ENCODE peak calls at places on chromosomes 2 and 18, in four cellular contexts. G is hepatocyte, E is cardiac muscle cell, D is OCI-LY7. F is an unnamed sample.

GRCh38 chr18:41645600-41646360 is 309.3 kb upstream of the PIK3C3 start:
- DNase-seq in G (peak), E (no peak), D (no peak), F (no peak)

GRCh38 chr2:950627-950992 is at the start of gene SNTG2:
- DNase-seq in G (peak), E (peak), D (no peak), F (peak)

GRCh38 chr2:111712940-111713339 is 171.1 kb downstream of the ANAPC1 start:
- DNase-seq in G (no peak), E (no peak), D (no peak), F (no peak)

GRCh38 chr18:2316686-2317308 is 254.5 kb downstream of the METTL4 start:
- DNase-seq in G (peak), E (peak), D (no peak), F (no peak)

GRCh38 chr2:187573722-187574121 is 19.5 kb upstream of the TFPI start:
- DNase-seq in G (no peak), E (no peak), D (no peak), F (no peak)

GRCh38 chr2:233419626-233420431 is 65.5 kb downstream of the DGKD start:
- DNase-seq in G (no peak), E (peak), D (peak), F (no peak)

GRCh38 chr2:216792222-216793001 is 67.5 kb downstream of the TNP1 start:
- DNase-seq in G (peak), E (peak), D (no peak), F (no peak)

GRCh38 chr2:137638932-137639331 is 325.3 kb upstream of the HNMT start:
- DNase-seq in G (no peak), E (no peak), D (no peak), F (no peak)

GRCh38 chr2:212995920-212996319 is 155.5 kb downstream of the IKZF2 start:
- DNase-seq in G (no peak), E (no peak), D (no peak), F (no peak)

GRCh38 chr18:63492851-63493250 is 16.1 kb downstream of the SERPINB5 start:
- DNase-seq in G (no peak), E (no peak), D (no peak), F (no peak)

GRCh38 chr2:58715344-58715743 is 474.2 kb upstream of the FANCL start:
- DNase-seq in G (no peak), E (no peak), D (no peak), F (no peak)

GRCh38 chr2:50582164-50582563 is 449.8 kb downstream of the NRXN1 start:
- DNase-seq in G (no peak), E (no peak), D (no peak), F (no peak)

GRCh38 chr2:205700331-205701132 is 18.2 kb downstream of the NRP2 start:
- DNase-seq in G (peak), E (no peak), D (peak), F (no peak)

GRCh38 chr2:225040862-225041209 is 1.4 kb downstream of the DOCK10 start:
- DNase-seq in G (no peak), E (no peak), D (peak), F (no peak)

GRCh38 chr18:78632111-78632541 is 347.5 kb upstream of the SALL3 start:
- DNase-seq in G (no peak), E (no peak), D (no peak), F (no peak)

GRCh38 chr18:43271593-43272432 is 5.5 kb downstream of the SYT4 start:
- DNase-seq in G (peak), E (peak), D (peak), F (no peak)

GRCh38 chr2:74690571-74690970 is 36.5 kb downstream of the SEMA4F start:
- DNase-seq in G (peak), E (peak), D (peak), F (peak)

GRCh38 chr2:31896293-31896692 is 114.5 kb downstream of the MEMO1 start:
- DNase-seq in G (no peak), E (no peak), D (no peak), F (no peak)

GRCh38 chr2:38155-38554 is 8.2 kb downstream of the FAM110C start:
- DNase-seq in G (no peak), E (no peak), D (no peak), F (no peak)

GRCh38 chr2:133171396-133172004 is 396.8 kb downstream of the NCKAP5 start:
- DNase-seq in G (peak), E (peak), D (peak), F (no peak)

GRCh38 chr18:21914739-21915319 is 174.2 kb downstream of the MIB1 start:
- DNase-seq in G (peak), E (peak), D (peak), F (no peak)

GRCh38 chr2:24359701-24360049 is 661 bp downstream of the ITSN2 start:
- DNase-seq in G (peak), E (no peak), D (peak), F (no peak)

GRCh38 chr2:41966431-41966893 is 81.4 kb upstream of the PKDCC start:
- DNase-seq in G (peak), E (no peak), D (no peak), F (no peak)

GRCh38 chr2:47239119-47239969 is 84.2 kb upstream of the STPG4 start:
- DNase-seq in G (no peak), E (no peak), D (no peak), F (no peak)

GRCh38 chr2:129087133-129087813 is 768.6 kb upstream of the HS6ST1 start:
- DNase-seq in G (peak), E (no peak), D (no peak), F (no peak)

GRCh38 chr2:218244204-218244603 is 16.6 kb upstream of the GPBAR1 start:
- DNase-seq in G (no peak), E (no peak), D (no peak), F (no peak)

GRCh38 chr18:70643812-70644211 is 355.0 kb downstream of the SOCS6 start:
- DNase-seq in G (no peak), E (no peak), D (no peak), F (no peak)

GRCh38 chr2:182852090-182852489 is 14.3 kb downstream of the FRZB start:
- DNase-seq in G (peak), E (peak), D (no peak), F (no peak)

GRCh38 chr2:214393796-214394195 is 17.1 kb upstream of the VWC2L start:
- DNase-seq in G (no peak), E (no peak), D (no peak), F (no peak)

GRCh38 chr2:230886641-230887040 is 21.9 kb downstream of the ITM2C start:
- DNase-seq in G (no peak), E (no peak), D (no peak), F (no peak)

GRCh38 chr18:13834501-13835015 is 10.6 kb downstream of the MC5R start:
- DNase-seq in G (no peak), E (no peak), D (no peak), F (no peak)

GRCh38 chr2:86000938-86001312 is 104.8 kb downstream of the POLR1A start:
- DNase-seq in G (no peak), E (peak), D (no peak), F (no peak)

GRCh38 chr2:55951533-55951932 is 28.0 kb upstream of the EFEMP1 start:
- DNase-seq in G (no peak), E (no peak), D (no peak), F (no peak)

GRCh38 chr2:64750817-64751285 is 97.1 kb upstream of the SERTAD2 start:
- DNase-seq in G (peak), E (peak), D (peak), F (no peak)

GRCh38 chr18:23237524-23238151 is 102.4 kb downstream of the CABLES1 start:
- DNase-seq in G (no peak), E (no peak), D (peak), F (no peak)

GRCh38 chr18:66676699-66677098 is 72.8 kb upstream of the CDH19 start:
- DNase-seq in G (no peak), E (no peak), D (no peak), F (no peak)

GRCh38 chr2:102335871-102336366 is 19.7 kb upstream of the IL18R1 start:
- DNase-seq in G (no peak), E (peak), D (no peak), F (no peak)

GRCh38 chr2:64615844-64616536 is 37.7 kb downstream of the SERTAD2 start:
- DNase-seq in G (no peak), E (no peak), D (no peak), F (no peak)

GRCh38 chr18:58800582-58800981 is 64.1 kb upstream of the ZNF532 start:
- DNase-seq in G (no peak), E (no peak), D (no peak), F (no peak)

GRCh38 chr18:58802959-58803358 is 61.7 kb upstream of the ZNF532 start:
- DNase-seq in G (no peak), E (no peak), D (no peak), F (no peak)

GRCh38 chr18:58806826-58807714 is 57.6 kb upstream of the ZNF532 start:
- DNase-seq in G (no peak), E (no peak), D (no peak), F (no peak)

GRCh38 chr18:58805482-58806187 is 59.0 kb upstream of the ZNF532 start:
- DNase-seq in G (no peak), E (no peak), D (no peak), F (peak)

DNA sequence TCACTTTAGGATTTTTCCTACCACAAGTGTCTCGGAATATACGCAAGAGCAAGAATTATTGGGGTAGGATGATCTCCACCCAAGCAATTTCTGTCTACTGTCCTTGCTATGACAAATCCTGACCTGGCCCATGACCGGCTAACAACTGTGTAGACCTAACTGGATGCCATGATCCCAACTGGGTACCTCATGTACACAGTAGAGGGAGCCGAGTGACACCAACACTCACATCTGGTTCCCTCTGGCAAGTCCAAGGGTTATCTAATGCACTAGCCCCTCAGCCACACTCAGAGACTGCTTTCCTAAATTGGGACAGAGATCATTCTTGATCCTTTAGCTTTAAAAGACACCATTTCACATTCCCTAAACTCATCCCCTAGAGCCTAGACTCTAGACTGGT is 60.7 kb upstream of the ZNF532 start:
- DNase-seq in G (no peak), E (no peak), D (no peak), F (no peak)
- TF ChIP-seq CTCF in G (no peak), E (no peak), D (no peak), F (no peak)

GRCh38 chr18:74965682-74966081 is 243.3 kb downstream of the PTGR3 start:
- DNase-seq in G (no peak), E (no peak), D (no peak), F (no peak)
- TF ChIP-seq CTCF in G (no peak), E (no peak), D (no peak), F (no peak)

GRCh38 chr2:8000861-8001260 is 681.0 kb upstream of the ID2 start:
- DNase-seq in G (no peak), E (no peak), D (peak), F (no peak)
- TF ChIP-seq CTCF in G (peak), E (peak), D (peak), F (no peak)

GRCh38 chr2:144511945-144512344 is 8.0 kb downstream of the ZEB2 start:
- DNase-seq in G (no peak), E (no peak), D (no peak), F (no peak)
- TF ChIP-seq CTCF in G (no peak), E (no peak), D (peak), F (no peak)

GRCh38 chr2:234671231-234671630 is 174.3 kb upstream of the ARL4C start:
- DNase-seq in G (no peak), E (no peak), D (no peak), F (no peak)

GRCh38 chr2:234670052-234670451 is 173.2 kb upstream of the ARL4C start:
- DNase-seq in G (no peak), E (no peak), D (no peak), F (no peak)

GRCh38 chr2:234669001-234669400 is 172.1 kb upstream of the ARL4C start:
- DNase-seq in G (no peak), E (no peak), D (no peak), F (no peak)

GRCh38 chr2:234670804-234671203 is 173.9 kb upstream of the ARL4C start:
- DNase-seq in G (no peak), E (no peak), D (no peak), F (no peak)

DNA sequence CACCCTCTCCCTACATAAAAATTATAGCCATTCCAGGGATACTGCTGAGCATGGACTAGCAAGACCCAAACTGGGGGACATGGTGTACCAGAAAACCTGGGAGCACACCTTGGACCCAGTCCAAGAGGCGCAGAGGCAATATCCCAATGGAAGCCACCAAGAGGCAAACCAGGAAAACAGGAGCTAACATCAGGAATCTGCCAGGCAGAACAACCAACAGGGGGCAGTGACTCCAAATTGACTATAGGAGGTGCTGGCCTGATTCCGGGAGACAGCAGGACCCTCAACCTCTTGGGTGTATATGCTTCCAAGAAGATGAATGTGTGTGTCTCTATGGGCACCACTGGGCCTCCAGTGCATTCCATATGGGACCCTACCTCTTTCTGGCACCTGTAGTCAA is 172.7 kb upstream of the ARL4C start:
- DNase-seq in G (no peak), E (peak), D (no peak), F (no peak)
- TF ChIP-seq CTCF in G (no peak), E (peak), D (peak), F (no peak)

GRCh38 chr18:902179-902718 is 2.4 kb upstream of the ADCYAP1 start:
- DNase-seq in G (peak), E (no peak), D (no peak), F (no peak)
- TF ChIP-seq CTCF in G (peak), E (peak), D (no peak), F (peak)